ENCODE peak calls at places on chromosomes 7 and 10, in ten cellular contexts. One of them, this sample, is unnamed.

GRCh38 chr7:506921-507622 is 12.6 kb downstream of the PDGFA start:
- DNase-seq in HCT116: no peak
- DNase-seq in osteoblast: no peak
- DNase-seq in spleen: peak; percentile 67
- DNase-seq in fibroblast of lung: no peak
- DNase-seq in astrocyte: no peak
- DNase-seq in RWPE2: peak; percentile 36
- DNase-seq in AG04450: no peak
- DNase-seq in GM23338: no peak
- DNase-seq in body of pancreas: peak; percentile 1
- DNase-seq in this sample: peak; percentile 55

GRCh38 chr7:94748371-94748770 is 92.4 kb upstream of the SGCE start:
- DNase-seq in RWPE2: no peak
- DNase-seq in osteoblast: no peak
- DNase-seq in spleen: no peak
- DNase-seq in body of pancreas: no peak
- DNase-seq in HCT116: no peak
- DNase-seq in fibroblast of lung: no peak
- DNase-seq in GM23338: no peak
- DNase-seq in astrocyte: no peak
- DNase-seq in AG04450: no peak
- DNase-seq in this sample: no peak

GRCh38 chr10:71225291-71226058 is 13.1 kb downstream of the UNC5B start:
- DNase-seq in RWPE2: no peak
- DNase-seq in GM23338: no peak
- DNase-seq in body of pancreas: no peak
- DNase-seq in HCT116: no peak
- DNase-seq in spleen: peak; percentile 53
- DNase-seq in AG04450: no peak
- DNase-seq in fibroblast of lung: no peak
- DNase-seq in osteoblast: peak; percentile 57
- DNase-seq in astrocyte: no peak
- DNase-seq in this sample: peak; percentile 53

GRCh38 chr7:28329616-28330373 is 82.5 kb upstream of the CREB5 start:
- DNase-seq in HCT116: no peak
- DNase-seq in body of pancreas: no peak
- DNase-seq in RWPE2: no peak
- DNase-seq in spleen: no peak
- DNase-seq in AG04450: no peak
- DNase-seq in astrocyte: no peak
- DNase-seq in osteoblast: no peak
- DNase-seq in GM23338: no peak
- DNase-seq in fibroblast of lung: no peak
- DNase-seq in this sample: no peak

GRCh38 chr10:71611709-71612422 is 107.7 kb downstream of the C10orf105 start:
- DNase-seq in fibroblast of lung: no peak
- DNase-seq in astrocyte: no peak
- DNase-seq in AG04450: no peak
- DNase-seq in RWPE2: no peak
- DNase-seq in osteoblast: no peak
- DNase-seq in GM23338: no peak
- DNase-seq in HCT116: no peak
- DNase-seq in spleen: no peak
- DNase-seq in body of pancreas: no peak
- DNase-seq in this sample: no peak

GRCh38 chr10:78866731-78867554 is 201.8 kb upstream of the ZMIZ1 start:
- DNase-seq in osteoblast: no peak
- DNase-seq in body of pancreas: no peak
- DNase-seq in astrocyte: no peak
- DNase-seq in RWPE2: no peak
- DNase-seq in spleen: no peak
- DNase-seq in AG04450: no peak
- DNase-seq in HCT116: no peak
- DNase-seq in fibroblast of lung: no peak
- DNase-seq in GM23338: no peak
- DNase-seq in this sample: no peak

GRCh38 chr10:78029294-78030226 is at the start of gene POLR3A:
- DNase-seq in RWPE2: peak; percentile 97
- DNase-seq in astrocyte: peak; percentile 99
- DNase-seq in fibroblast of lung: peak; percentile 99
- DNase-seq in AG04450: peak; percentile 98
- DNase-seq in HCT116: peak; percentile 96
- DNase-seq in GM23338: peak; percentile 98
- DNase-seq in spleen: peak; percentile 95
- DNase-seq in osteoblast: peak; percentile 96
- DNase-seq in body of pancreas: peak; percentile 98
- DNase-seq in this sample: peak; percentile 97

GRCh38 chr10:101063162-101063525 is 1.4 kb downstream of the KAZALD1 start:
- DNase-seq in spleen: no peak
- DNase-seq in RWPE2: no peak
- DNase-seq in HCT116: no peak
- DNase-seq in astrocyte: no peak
- DNase-seq in GM23338: no peak
- DNase-seq in fibroblast of lung: no peak
- DNase-seq in body of pancreas: no peak
- DNase-seq in AG04450: no peak
- DNase-seq in osteoblast: peak; percentile 68
- DNase-seq in this sample: no peak

GRCh38 chr7:87003872-87004798 is 55.3 kb downstream of the ELAPOR2 start:
- DNase-seq in RWPE2: no peak
- DNase-seq in astrocyte: peak; percentile 2
- DNase-seq in HCT116: no peak
- DNase-seq in fibroblast of lung: peak; percentile 8
- DNase-seq in spleen: no peak
- DNase-seq in GM23338: no peak
- DNase-seq in body of pancreas: no peak
- DNase-seq in osteoblast: no peak
- DNase-seq in AG04450: no peak
- DNase-seq in this sample: no peak

GRCh38 chr7:68063171-68063570 is 1066.5 kb downstream of the TYW1 start:
- DNase-seq in GM23338: peak; percentile 21
- DNase-seq in HCT116: no peak
- DNase-seq in osteoblast: no peak
- DNase-seq in RWPE2: no peak
- DNase-seq in spleen: no peak
- DNase-seq in fibroblast of lung: no peak
- DNase-seq in astrocyte: no peak
- DNase-seq in AG04450: no peak
- DNase-seq in body of pancreas: no peak
- DNase-seq in this sample: no peak

GRCh38 chr10:7457478-7458316 is 46.9 kb upstream of the SFMBT2 start:
- DNase-seq in osteoblast: no peak
- DNase-seq in RWPE2: no peak
- DNase-seq in AG04450: no peak
- DNase-seq in fibroblast of lung: peak; percentile 20
- DNase-seq in HCT116: no peak
- DNase-seq in GM23338: no peak
- DNase-seq in astrocyte: peak; percentile 6
- DNase-seq in spleen: no peak
- DNase-seq in body of pancreas: peak; percentile 27
- DNase-seq in this sample: no peak

GRCh38 chr7:84913731-84914130 is 273.1 kb downstream of the SEMA3D start:
- DNase-seq in AG04450: no peak
- DNase-seq in spleen: no peak
- DNase-seq in RWPE2: no peak
- DNase-seq in fibroblast of lung: peak; percentile 27
- DNase-seq in osteoblast: no peak
- DNase-seq in astrocyte: peak; percentile 20
- DNase-seq in GM23338: no peak
- DNase-seq in body of pancreas: no peak
- DNase-seq in HCT116: no peak
- DNase-seq in this sample: no peak

GRCh38 chr10:58086144-58086762 is 181.4 kb downstream of the IPMK start:
- DNase-seq in HCT116: no peak
- DNase-seq in body of pancreas: no peak
- DNase-seq in GM23338: no peak
- DNase-seq in fibroblast of lung: no peak
- DNase-seq in osteoblast: no peak
- DNase-seq in spleen: no peak
- DNase-seq in astrocyte: no peak
- DNase-seq in AG04450: no peak
- DNase-seq in RWPE2: no peak
- DNase-seq in this sample: no peak

GRCh38 chr10:31706921-31707571 is 221.6 kb downstream of the ARHGAP12 start:
- DNase-seq in astrocyte: no peak
- DNase-seq in body of pancreas: peak; percentile 63
- DNase-seq in osteoblast: no peak
- DNase-seq in GM23338: no peak
- DNase-seq in spleen: peak; percentile 80
- DNase-seq in fibroblast of lung: no peak
- DNase-seq in AG04450: no peak
- DNase-seq in HCT116: no peak
- DNase-seq in RWPE2: no peak
- DNase-seq in this sample: peak; percentile 65

GRCh38 chr10:48491422-48492139 is 113.3 kb downstream of the ARHGAP22 start:
- DNase-seq in osteoblast: no peak
- DNase-seq in body of pancreas: no peak
- DNase-seq in fibroblast of lung: no peak
- DNase-seq in AG04450: no peak
- DNase-seq in HCT116: no peak
- DNase-seq in spleen: no peak
- DNase-seq in RWPE2: no peak
- DNase-seq in GM23338: no peak
- DNase-seq in astrocyte: no peak
- DNase-seq in this sample: peak; percentile 30

GRCh38 chr10:4450981-4451501 is 375.0 kb upstream of the AKR1E2 start:
- DNase-seq in astrocyte: peak; percentile 83
- DNase-seq in GM23338: peak; percentile 18
- DNase-seq in RWPE2: no peak
- DNase-seq in HCT116: no peak
- DNase-seq in fibroblast of lung: peak; percentile 85
- DNase-seq in AG04450: peak; percentile 52
- DNase-seq in spleen: no peak
- DNase-seq in body of pancreas: no peak
- DNase-seq in osteoblast: peak; percentile 62
- DNase-seq in this sample: no peak

GRCh38 chr7:6578114-6579084 is 1.1 kb downstream of the ZDHHC4 start:
- DNase-seq in body of pancreas: no peak
- DNase-seq in AG04450: no peak
- DNase-seq in fibroblast of lung: peak; percentile 7
- DNase-seq in spleen: no peak
- DNase-seq in osteoblast: peak; percentile 83
- DNase-seq in GM23338: no peak
- DNase-seq in RWPE2: no peak
- DNase-seq in HCT116: no peak
- DNase-seq in astrocyte: no peak
- DNase-seq in this sample: no peak
- H3K27ac ChIP-seq in body of pancreas: peak overlapping the region; percentile 89
- H3K27ac ChIP-seq in AG04450: no peak overlapping the region
- H3K27ac ChIP-seq in fibroblast of lung: peak overlapping the region; percentile 93
- H3K27ac ChIP-seq in spleen: peak overlapping the region; percentile 91
- H3K27ac ChIP-seq in osteoblast: peak overlapping the region; percentile 88
- H3K27ac ChIP-seq in GM23338: no peak overlapping the region
- H3K27ac ChIP-seq in RWPE2: peak overlapping the region; percentile 54
- H3K27ac ChIP-seq in HCT116: peak overlapping the region; percentile 95
- H3K27ac ChIP-seq in astrocyte: no peak overlapping the region
- H3K27ac ChIP-seq in this sample: peak overlapping the region; percentile 93

GRCh38 chr7:54015251-54015650 is 526.9 kb upstream of the VSTM2A start:
- DNase-seq in fibroblast of lung: no peak
- DNase-seq in GM23338: no peak
- DNase-seq in AG04450: no peak
- DNase-seq in RWPE2: no peak
- DNase-seq in osteoblast: no peak
- DNase-seq in astrocyte: no peak
- DNase-seq in spleen: no peak
- DNase-seq in body of pancreas: no peak
- DNase-seq in HCT116: no peak
- DNase-seq in this sample: no peak
- H3K4me3 ChIP-seq in fibroblast of lung: no peak overlapping the region
- H3K4me3 ChIP-seq in GM23338: no peak overlapping the region
- H3K4me3 ChIP-seq in AG04450: no peak overlapping the region
- H3K4me3 ChIP-seq in RWPE2: no peak overlapping the region
- H3K4me3 ChIP-seq in osteoblast: no peak overlapping the region
- H3K4me3 ChIP-seq in astrocyte: no peak overlapping the region
- H3K4me3 ChIP-seq in spleen: no peak overlapping the region
- H3K4me3 ChIP-seq in body of pancreas: no peak overlapping the region
- H3K4me3 ChIP-seq in HCT116: no peak overlapping the region
- H3K4me3 ChIP-seq in this sample: no peak overlapping the region

GRCh38 chr7:49094866-49095265 is 170.5 kb downstream of the CDC14C start:
- DNase-seq in GM23338: no peak
- DNase-seq in spleen: no peak
- DNase-seq in AG04450: no peak
- DNase-seq in fibroblast of lung: no peak
- DNase-seq in astrocyte: no peak
- DNase-seq in osteoblast: no peak
- DNase-seq in body of pancreas: no peak
- DNase-seq in HCT116: no peak
- DNase-seq in RWPE2: no peak
- DNase-seq in this sample: no peak

GRCh38 chr7:49102413-49102812 is 178.1 kb downstream of the CDC14C start:
- DNase-seq in fibroblast of lung: no peak
- DNase-seq in spleen: no peak
- DNase-seq in GM23338: peak; percentile 75
- DNase-seq in astrocyte: no peak
- DNase-seq in osteoblast: no peak
- DNase-seq in HCT116: no peak
- DNase-seq in RWPE2: no peak
- DNase-seq in AG04450: no peak
- DNase-seq in body of pancreas: no peak
- DNase-seq in this sample: no peak

DNA sequence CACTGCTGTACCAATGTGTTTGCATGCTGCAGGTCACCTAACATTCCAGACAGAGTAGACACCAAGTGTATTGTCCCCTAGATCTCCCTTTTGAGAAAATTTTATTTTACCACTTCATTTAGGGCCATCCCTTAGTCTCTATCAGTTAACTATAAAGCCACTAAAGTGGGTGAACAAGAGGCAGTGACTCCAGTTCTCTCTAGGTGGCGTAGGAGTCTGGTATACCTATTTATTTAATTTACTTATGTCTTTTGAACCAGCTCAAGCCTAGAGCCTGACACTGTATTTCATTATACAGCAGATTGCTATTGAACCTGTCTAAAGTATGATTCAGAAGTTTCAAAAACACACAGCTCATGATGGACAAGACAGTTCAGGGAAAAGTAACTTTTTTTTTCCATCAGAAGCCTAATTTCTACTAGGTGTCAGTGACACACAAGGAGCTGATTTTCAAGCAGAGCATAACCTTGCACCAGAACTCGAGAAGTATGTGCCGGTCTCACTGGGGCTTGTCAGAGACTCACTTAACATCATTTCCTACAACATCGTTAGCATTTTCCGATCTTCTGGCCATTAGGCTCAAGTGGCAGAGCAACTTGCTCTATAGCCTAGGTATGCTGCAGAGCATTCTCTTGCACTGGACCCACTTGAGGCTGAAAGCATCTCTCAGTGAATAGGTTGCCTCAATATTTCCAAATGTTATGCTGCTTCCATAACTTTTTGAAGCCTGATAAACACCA is 175.4 kb downstream of the CDC14C start:
- DNase-seq in body of pancreas: no peak
- DNase-seq in fibroblast of lung: no peak
- DNase-seq in RWPE2: no peak
- DNase-seq in HCT116: no peak
- DNase-seq in GM23338: peak; percentile 59
- DNase-seq in astrocyte: no peak
- DNase-seq in spleen: no peak
- DNase-seq in osteoblast: no peak
- DNase-seq in AG04450: no peak
- DNase-seq in this sample: no peak
- TF ChIP-seq CTCF in body of pancreas: no peak
- TF ChIP-seq CTCF in fibroblast of lung: no peak
- TF ChIP-seq CTCF in RWPE2: peak; percentile 23
- TF ChIP-seq CTCF in HCT116: no peak
- TF ChIP-seq CTCF in GM23338: peak; percentile 59
- TF ChIP-seq CTCF in astrocyte: no peak
- TF ChIP-seq CTCF in spleen: no peak
- TF ChIP-seq CTCF in osteoblast: no peak
- TF ChIP-seq CTCF in AG04450: no peak
- TF ChIP-seq CTCF in this sample: no peak

GRCh38 chr7:102417105-102417504 is 16.3 kb upstream of the ORAI2 start:
- DNase-seq in HCT116: no peak
- DNase-seq in astrocyte: no peak
- DNase-seq in RWPE2: no peak
- DNase-seq in AG04450: no peak
- DNase-seq in spleen: no peak
- DNase-seq in fibroblast of lung: no peak
- DNase-seq in osteoblast: no peak
- DNase-seq in body of pancreas: no peak
- DNase-seq in GM23338: no peak
- DNase-seq in this sample: no peak
- H3K27ac ChIP-seq in HCT116: no peak overlapping the region
- H3K27ac ChIP-seq in astrocyte: no peak overlapping the region
- H3K27ac ChIP-seq in RWPE2: no peak overlapping the region
- H3K27ac ChIP-seq in AG04450: no peak overlapping the region
- H3K27ac ChIP-seq in spleen: peak overlapping the region; percentile 99
- H3K27ac ChIP-seq in fibroblast of lung: no peak overlapping the region
- H3K27ac ChIP-seq in osteoblast: no peak overlapping the region
- H3K27ac ChIP-seq in body of pancreas: no peak overlapping the region
- H3K27ac ChIP-seq in GM23338: no peak overlapping the region
- H3K27ac ChIP-seq in this sample: no peak overlapping the region

This sample was measured in upper lobe of right lung.